ENCODE peak calls at places on chromosomes 6 and 20, in eight cellular contexts. Y is uterus, L is brain microvascular endothelial cell, U is mesendoderm, S is psoas muscle, A is heart left ventricle, H is fibroblast of the aortic adventitia, Q is endodermal cell. F is an unnamed sample.

GRCh38 chr6:113437571-113437970 is 419.6 kb upstream of the MARCKS start:
- DNase-seq in S (no peak), L (no peak), Q (no peak), U (no peak), Y (no peak), A (no peak), H (no peak), F (no peak)

GRCh38 chr6:137602311-137602710 is 108.1 kb upstream of the OLIG3 start:
- DNase-seq in Y (no peak), A (no peak), H (no peak), Q (no peak), U (no peak), S (no peak), L (no peak), F (no peak)

GRCh38 chr20:50129662-50130345 is 16.9 kb upstream of the UBE2V1 start:
- DNase-seq in Q (peak), S (no peak), L (no peak), H (no peak), Y (no peak), A (no peak), U (peak), F (no peak)

GRCh38 chr20:45124365-45124764 is at the start of gene WFDC12:
- DNase-seq in Q (no peak), U (no peak), L (no peak), S (no peak), Y (no peak), H (no peak), A (no peak), F (no peak)

GRCh38 chr20:45918182-45918737 is 6.3 kb upstream of the PLTP start:
- DNase-seq in A (no peak), H (peak), L (no peak), Q (no peak), S (no peak), U (no peak), Y (no peak), F (no peak)

GRCh38 chr6:34132486-34133185 is 13.3 kb downstream of the GRM4 start:
- DNase-seq in A (peak), Q (peak), H (peak), U (peak), S (no peak), L (no peak), Y (no peak), F (no peak)

GRCh38 chr20:59993736-59994484 is 35.7 kb downstream of the CDH26 start:
- DNase-seq in A (no peak), S (no peak), L (no peak), H (no peak), Y (no peak), Q (peak), U (peak), F (no peak)

GRCh38 chr20:20820104-20820503 is 107.7 kb upstream of the RALGAPA2 start:
- DNase-seq in A (no peak), S (no peak), Y (no peak), Q (peak), H (no peak), L (no peak), U (peak), F (no peak)

GRCh38 chr6:119110601-119111548 is 32.4 kb upstream of the FAM184A start:
- DNase-seq in A (no peak), Y (peak), U (peak), S (no peak), L (peak), H (peak), Q (peak), F (peak)

GRCh38 chr6:30819287-30819917 is 64.9 kb upstream of the DDR1 start:
- DNase-seq in Y (no peak), U (peak), H (peak), L (no peak), S (no peak), Q (no peak), A (no peak), F (no peak)

GRCh38 chr6:4224082-4224978 is 89.0 kb upstream of the ECI2 start:
- DNase-seq in S (no peak), H (peak), Y (no peak), A (no peak), U (peak), L (peak), Q (no peak), F (no peak)

GRCh38 chr6:70651326-70651905 is 16.3 kb upstream of the SMAP1 start:
- DNase-seq in Q (no peak), S (no peak), L (no peak), A (no peak), Y (no peak), U (no peak), H (no peak), F (no peak)

GRCh38 chr20:25040438-25040831 is 17.5 kb downstream of the ACSS1 start:
- DNase-seq in S (peak), U (no peak), H (peak), A (no peak), L (peak), Y (peak), Q (no peak), F (no peak)

GRCh38 chr6:75643173-75643572 is 41.5 kb downstream of the SENP6 start:
- DNase-seq in L (no peak), Q (no peak), S (no peak), A (no peak), U (no peak), Y (no peak), H (no peak), F (no peak)

GRCh38 chr20:47686545-47686944 is 98.7 kb downstream of the SULF2 start:
- DNase-seq in H (no peak), Q (no peak), Y (peak), U (peak), S (peak), A (no peak), L (peak), F (no peak)

GRCh38 chr20:18255526-18255925 is 32.8 kb upstream of the ZNF133 start:
- DNase-seq in L (no peak), Q (no peak), A (no peak), S (no peak), H (no peak), Y (no peak), U (no peak), F (no peak)

GRCh38 chr6:66771626-66772025 is 1064.6 kb upstream of the EYS start:
- DNase-seq in L (no peak), Q (no peak), A (no peak), Y (no peak), H (peak), S (no peak), U (no peak), F (no peak)

GRCh38 chr6:169966312-169967181 is 215.1 kb downstream of the ERMARD start:
- DNase-seq in A (no peak), S (no peak), H (no peak), Q (peak), Y (no peak), L (no peak), U (no peak), F (no peak)

GRCh38 chr20:35739294-35740163 is 2.5 kb downstream of the RBM39 start:
- DNase-seq in H (peak), Y (no peak), U (peak), Q (peak), A (no peak), S (no peak), L (no peak), F (no peak)

GRCh38 chr6:2858678-2859324 is 17.1 kb upstream of the SERPINB1 start:
- DNase-seq in H (peak), Q (no peak), S (no peak), L (no peak), U (no peak), Y (no peak), A (no peak), F (no peak)

GRCh38 chr6:21603516-21603952 is 10.0 kb downstream of the SOX4 start:
- DNase-seq in Q (no peak), L (no peak), U (no peak), A (no peak), S (no peak), H (no peak), Y (no peak), F (no peak)

GRCh38 chr6:4553387-4553786 is 222.8 kb upstream of the CDYL start:
- DNase-seq in Y (no peak), A (no peak), L (no peak), S (no peak), Q (no peak), H (peak), U (no peak), F (no peak)

GRCh38 chr20:43911066-43911465 is 3.6 kb upstream of the TOX2 start:
- DNase-seq in H (peak), L (peak), A (no peak), Q (peak), Y (no peak), U (peak), S (no peak), F (no peak)

DNA sequence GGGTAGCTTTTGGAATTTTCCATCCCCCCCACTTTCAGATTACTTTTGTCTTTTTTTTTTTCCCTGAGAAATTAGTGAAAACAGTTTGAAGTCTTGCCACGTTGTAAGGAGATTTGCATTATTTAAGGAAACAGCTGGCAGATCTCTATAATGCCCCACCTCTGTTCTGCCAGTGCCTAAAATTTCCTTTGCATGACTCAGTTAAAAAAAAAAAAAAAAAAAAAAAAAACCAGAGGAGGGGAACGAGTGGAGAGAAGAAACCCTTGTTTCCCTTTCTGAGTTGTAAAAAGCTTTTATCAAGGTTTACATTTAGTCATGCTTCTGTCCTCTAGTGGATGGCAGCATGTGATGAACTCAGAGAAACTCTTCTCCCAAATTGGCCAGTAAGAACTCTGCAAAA is 33.5 kb downstream of the CARMIL1 start:
- DNase-seq in L (peak), A (no peak), Y (no peak), Q (no peak), S (no peak), H (peak), U (peak), F (no peak)
- H3K4me3 ChIP-seq in L (no peak), A (no peak), Y (no peak), Q (no peak), S (no peak), H (no peak), U (no peak), F (no peak)

DNA sequence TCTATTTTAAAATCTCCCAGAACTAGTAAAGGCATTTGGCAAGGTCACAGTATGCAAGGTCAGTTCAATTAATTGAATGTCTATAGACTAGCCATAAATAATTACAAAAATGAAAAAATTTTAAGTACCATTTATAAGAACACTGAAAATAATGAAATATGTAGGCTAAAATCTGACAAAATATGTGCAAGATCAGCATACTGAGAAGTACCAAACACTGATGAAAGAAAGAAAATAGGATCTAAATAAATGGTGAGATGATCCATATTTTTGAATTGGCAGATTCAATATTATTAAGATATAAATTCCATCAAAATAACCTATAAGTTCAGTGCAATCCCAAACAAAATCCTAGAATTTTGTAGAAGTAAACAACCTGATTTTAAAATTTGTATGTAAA is 28.0 kb upstream of the NELFCD start:
- DNase-seq in H (no peak), Q (no peak), L (no peak), U (no peak), Y (no peak), S (no peak), A (no peak), F (no peak)
- H3K4me3 ChIP-seq in H (no peak), Q (no peak), L (no peak), U (no peak), Y (no peak), S (no peak), A (no peak), F (no peak)

DNA sequence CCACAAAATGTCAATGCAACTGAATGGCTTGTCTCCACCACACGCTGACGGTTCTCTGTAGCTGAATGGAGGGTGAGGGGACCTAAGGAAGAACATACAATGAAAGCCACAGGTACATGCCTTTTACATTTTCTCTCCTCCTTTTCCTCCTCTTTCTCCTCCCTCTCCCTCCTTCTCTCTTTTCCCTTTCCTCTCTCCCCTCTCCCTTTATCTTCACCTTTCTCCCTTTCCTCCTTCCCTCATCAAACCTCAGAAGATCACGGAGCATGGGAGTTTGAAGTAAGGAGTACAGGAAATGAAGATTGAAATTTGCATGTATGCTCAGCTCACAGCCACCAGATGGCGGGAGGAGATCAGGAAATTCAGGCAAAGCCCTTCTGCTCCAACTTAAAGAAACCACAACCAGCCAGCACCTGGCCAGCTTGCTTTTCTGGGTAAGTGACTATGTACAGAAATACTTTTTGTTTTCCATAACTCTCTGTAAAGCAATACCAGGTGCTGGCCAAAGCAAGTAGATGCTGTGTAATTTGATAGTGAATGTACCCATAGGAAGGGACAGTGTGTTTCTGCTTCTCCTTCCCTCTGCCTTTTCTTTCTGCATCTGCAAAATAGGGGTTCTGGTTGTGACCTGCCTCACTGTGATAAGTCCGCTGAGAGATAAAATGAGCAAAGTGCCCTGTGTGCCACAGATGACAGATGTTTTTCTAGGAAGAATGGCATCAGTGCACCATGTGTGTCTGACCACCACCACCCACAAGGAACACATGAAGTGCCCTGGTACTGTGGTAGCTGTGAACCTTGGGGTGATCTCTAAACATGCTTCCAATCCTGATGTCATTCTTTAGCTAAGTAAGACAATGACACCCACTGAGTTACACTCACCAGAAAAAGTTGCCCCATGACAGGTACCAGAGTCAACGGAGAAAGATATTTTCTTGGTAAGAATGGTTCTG is 18.6 kb upstream of the FOXO3 start:
- DNase-seq in L (peak), Q (peak), H (peak), A (peak), Y (peak), S (peak), U (peak), F (no peak)
- H3K4me3 ChIP-seq in L (no peak), Q (no peak), H (no peak), A (no peak), Y (no peak), S (peak), U (no peak), F (no peak)

GRCh38 chr6:11218477-11218826 is 14.0 kb downstream of the NEDD9 start:
- DNase-seq in H (no peak), S (no peak), Q (no peak), A (no peak), U (no peak), L (no peak), Y (no peak), F (no peak)
- H3K4me3 ChIP-seq in H (no peak), S (no peak), Q (no peak), A (no peak), U (no peak), L (no peak), Y (no peak), F (no peak)

DNA sequence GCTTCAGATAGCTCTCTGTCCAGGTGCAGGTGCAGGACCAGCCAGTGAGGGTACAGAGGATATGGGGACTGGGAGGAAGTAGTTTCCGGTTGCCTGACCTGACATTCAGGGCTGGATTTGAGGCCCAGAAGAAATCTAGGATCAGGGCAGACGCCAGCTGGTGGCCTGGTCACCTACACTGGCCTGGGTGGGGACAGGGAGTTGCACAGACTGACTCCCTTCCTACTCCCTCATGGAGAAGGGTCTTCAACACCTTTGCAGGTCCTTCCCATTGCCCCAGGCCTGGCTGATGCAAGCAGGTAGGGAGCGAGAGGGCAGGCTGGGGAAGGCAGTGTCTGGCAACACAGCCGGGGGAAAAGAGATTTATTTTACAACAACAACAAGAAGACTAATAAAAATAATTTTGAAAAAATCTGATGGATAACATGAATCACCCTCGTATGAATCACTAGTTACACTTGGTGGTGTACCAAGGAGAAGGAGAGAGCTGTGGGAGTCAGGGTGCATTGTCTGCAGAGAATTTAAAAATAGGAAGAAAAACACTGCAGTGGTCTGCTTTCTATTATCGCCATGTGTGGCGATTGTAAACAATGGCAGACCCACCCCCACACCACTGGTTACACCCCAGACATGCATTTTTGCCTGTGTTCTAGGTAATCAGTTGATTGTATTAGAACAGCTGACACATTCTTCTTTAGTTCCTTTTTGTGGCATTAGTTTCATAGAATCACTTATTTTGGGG is 62.3 kb upstream of the SNX9 start:
- DNase-seq in H (peak), Q (peak), Y (peak), S (no peak), U (no peak), L (peak), A (no peak), F (no peak)
- H3K4me3 ChIP-seq in H (no peak), Q (no peak), Y (no peak), S (no peak), U (no peak), L (peak), A (no peak), F (no peak)

GRCh38 chr6:56244528-56245253 is 2.7 kb downstream of the COL21A1 start:
- DNase-seq in H (no peak), S (no peak), Q (no peak), Y (no peak), L (no peak), A (no peak), U (no peak), F (no peak)

GRCh38 chr6:56242343-56242742 is 5.0 kb downstream of the COL21A1 start:
- DNase-seq in L (no peak), Q (no peak), S (no peak), H (peak), Y (no peak), A (no peak), U (no peak), F (no peak)

GRCh38 chr6:56245903-56246351 is 1.5 kb downstream of the COL21A1 start:
- DNase-seq in Q (no peak), H (peak), A (no peak), U (no peak), Y (no peak), S (no peak), L (no peak), F (no peak)

GRCh38 chr6:56243518-56244070 is 3.8 kb downstream of the COL21A1 start:
- DNase-seq in A (no peak), Y (no peak), U (no peak), H (no peak), L (no peak), Q (no peak), S (no peak), F (no peak)

GRCh38 chr6:56244089-56244488 is 3.3 kb downstream of the COL21A1 start:
- DNase-seq in Q (no peak), H (no peak), L (no peak), S (no peak), U (no peak), Y (no peak), A (no peak), F (no peak)
- H3K4me3 ChIP-seq in Q (no peak), H (no peak), L (no peak), S (no peak), U (no peak), Y (no peak), A (no peak), F (no peak)

F was measured in iPS DF 6.9.